ENCODE peak calls at places on chromosomes 4 and X, in ten cellular contexts. C is HEK293T; L is Karpas-422; I is stimulated activated naive CD8-positive, alpha-beta T cell treated with anti-CD3 and anti-CD28 coated beads, Interleukin-15, Interleukin-2, amounts not matched to agents 100 U/mL and 50 U/mL, for 24 hours; O is hepatocyte; H is NCI-H187; V is NCI-H510A treated with DMSO at 0.1 percent for 48 hours; E is A549; G is activated naive CD8-positive, alpha-beta T cell treated with anti-CD3 and anti-CD28 coated beads, Interleukin-2, amount 50 U/mL, for 24 hours; Q is midbrain. A is an unnamed sample.
A peak's percentile ranks its signal among the peaks of the same experiment; 100 is the strongest.

GRCh38 chr4:75512336-75513211 is 1.6 kb downstream of the RCHY1 start:
- DNase-seq in V (no peak), H (no peak), Q (no peak), O (no peak), L (peak; percentile 42), E (no peak), I (no peak), G (peak; percentile 5), C (no peak), A (no peak)

GRCh38 chr4:54169176-54169575 is 59.9 kb upstream of the PDGFRA start:
- DNase-seq in I (no peak), G (no peak), O (no peak), Q (no peak), E (no peak), L (no peak), H (no peak), C (no peak), V (no peak), A (no peak)

GRCh38 chr4:73707918-73708577 is 32.3 kb upstream of the CXCL8 start:
- DNase-seq in G (no peak), V (no peak), L (no peak), E (peak; percentile 69), Q (no peak), H (no peak), O (peak; percentile 66), I (no peak), C (peak; percentile 37), A (no peak)

GRCh38 chr4:27484216-27484615 is 623.6 kb downstream of the STIM2 start:
- DNase-seq in H (no peak), E (no peak), I (no peak), V (no peak), C (no peak), G (no peak), L (no peak), Q (no peak), O (no peak), A (no peak)

GRCh38 chr4:186159613-186160012 is 31.8 kb upstream of the CYP4V2 start:
- DNase-seq in H (no peak), Q (no peak), C (no peak), V (no peak), L (peak; percentile 61), G (no peak), I (no peak), O (peak; percentile 1), E (no peak), A (no peak)

GRCh38 chr4:184143770-184144564 is 73.7 kb downstream of the ENPP6 start:
- DNase-seq in C (no peak), I (no peak), V (no peak), O (no peak), L (no peak), Q (no peak), G (no peak), E (no peak), H (no peak), A (no peak)

GRCh38 chr4:86909540-86909939 is 17.3 kb upstream of the C4orf36 start:
- DNase-seq in G (no peak), E (no peak), O (no peak), H (no peak), I (no peak), L (no peak), V (no peak), C (no peak), Q (no peak), A (no peak)

GRCh38 chr4:116702949-116703348 is 382.4 kb downstream of the TRAM1L1 start:
- DNase-seq in C (peak; percentile 8), H (no peak), L (peak; percentile 41), I (no peak), G (no peak), E (peak; percentile 11), V (no peak), O (no peak), Q (no peak), A (no peak)

GRCh38 chr4:6696611-6697010 is 2.9 kb downstream of the S100P start:
- DNase-seq in Q (no peak), E (no peak), G (no peak), C (no peak), H (no peak), V (no peak), L (no peak), O (no peak), I (no peak), A (no peak)

GRCh38 chrX:85243761-85244410 is at the start of the genes SATL1 and ZNF711:
- DNase-seq in L (peak; percentile 84), E (peak; percentile 51), O (peak; percentile 85), H (no peak), Q (peak; percentile 27), G (peak; percentile 14), V (peak; percentile 79), C (peak; percentile 52), I (peak; percentile 12), A (no peak)

GRCh38 chrX:79138658-79139241 is 5.7 kb upstream of the GPR174 start:
- DNase-seq in V (no peak), I (no peak), G (no peak), E (no peak), H (no peak), L (peak; percentile 77), C (no peak), Q (no peak), O (no peak), A (peak; percentile 57)

A was measured in stimulated activated naive B cell treated with anti-CD40 and anti-IgM and Interleukin-4, amounts not matched to agents 10 μg/mL and 1 μg/mL and 100 μg/mL, for 72 hours.